ENCODE peak calls at places on chromosomes 7 and 10, in seven cellular contexts. B, L, M, U, D, T and C are unnamed samples. For H3K4me1 and H3K27me3, the result is how much of the 10 kb centered on the place peaks cover.

GRCh38 chr10:60502621-60503020 is 112.9 kb upstream of the ANK3 start:
- DNase-seq in B (no peak), L (no peak), M (no peak), U (no peak), D (no peak), T (no peak), C (no peak)

GRCh38 chr10:15571570-15571969 is 148.2 kb downstream of the ITGA8 start:
- DNase-seq in B (peak), L (peak), M (no peak), U (peak), D (no peak), T (no peak), C (no peak)

GRCh38 chr7:47477191-47478016 is 104.5 kb downstream of the TNS3 start:
- DNase-seq in B (no peak), L (no peak), M (no peak), U (no peak), D (no peak), T (no peak), C (no peak)

GRCh38 chr10:128008521-128009250 is 101.8 kb downstream of the PTPRE start:
- DNase-seq in B (no peak), L (no peak), M (no peak), U (no peak), D (no peak), T (no peak), C (no peak)

GRCh38 chr7:72183835-72184234 is 228.3 kb downstream of the CALN1 start:
- DNase-seq in B (no peak), L (no peak), M (no peak), U (no peak), D (no peak), T (peak), C (no peak)

GRCh38 chr7:1716263-1717094 is 46.4 kb downstream of the ELFN1 start:
- DNase-seq in B (no peak), L (no peak), M (no peak), U (no peak), D (no peak), T (no peak), C (no peak)

GRCh38 chr7:37832194-37832593 is 16.2 kb upstream of the NME8 start:
- DNase-seq in B (peak), L (peak), M (no peak), U (peak), D (peak), T (no peak), C (peak)

GRCh38 chr7:56483861-56484550 is 367.8 kb upstream of the NUPR2 start:
- DNase-seq in B (no peak), L (no peak), M (no peak), U (no peak), D (no peak), T (no peak), C (no peak)

GRCh38 chr7:2979276-2979675 is 64.4 kb downstream of the CARD11 start:
- DNase-seq in B (no peak), L (no peak), M (no peak), U (no peak), D (no peak), T (no peak), C (no peak)

GRCh38 chr7:103540986-103541385 is 95.0 kb upstream of the SLC26A5 start:
- DNase-seq in B (peak), L (peak), M (no peak), U (no peak), D (peak), T (no peak), C (peak)

GRCh38 chr10:104486803-104487202 is 133.2 kb downstream of the CFAP58 start:
- DNase-seq in B (no peak), L (no peak), M (no peak), U (no peak), D (no peak), T (no peak), C (no peak)

GRCh38 chr7:30845426-30846135 is 66.1 kb upstream of the AQP1 start:
- DNase-seq in B (no peak), L (peak), M (no peak), U (peak), D (peak), T (no peak), C (no peak)

GRCh38 chr7:30844916-30845315 is 66.7 kb upstream of the AQP1 start:
- DNase-seq in B (no peak), L (no peak), M (no peak), U (no peak), D (peak), T (no peak), C (no peak)

GRCh38 chr7:30843741-30844482 is 67.7 kb upstream of the AQP1 start:
- DNase-seq in B (no peak), L (no peak), M (no peak), U (no peak), D (peak), T (no peak), C (peak)

GRCh38 chr7:30842542-30843451 is 68.9 kb upstream of the AQP1 start:
- DNase-seq in B (no peak), L (no peak), M (no peak), U (no peak), D (peak), T (no peak), C (peak)

GRCh38 chr7:30844483-30844874 is 67.2 kb upstream of the AQP1 start:
- DNase-seq in B (no peak), L (no peak), M (no peak), U (no peak), D (no peak), T (no peak), C (peak)
- H3K4me1 ChIP-seq in B (under half), L (half or more), M (under half), U (under half), D (under half), T (under half), C (under half)

GRCh38 chr10:93475871-93476270 is 6.3 kb downstream of the MYOF start:
- DNase-seq in B (no peak), L (no peak), M (no peak), U (no peak), D (no peak), T (no peak), C (no peak)
- H3K27ac ChIP-seq in B (no peak), L (no peak), M (no peak), U (no peak), D (no peak), T (no peak), C (peak)

GRCh38 chr7:27144799-27145166 is 1.3 kb upstream of the HOXA5 start:
- DNase-seq in B (no peak), L (no peak), M (no peak), U (no peak), D (peak), T (no peak), C (no peak)

GRCh38 chr7:27143950-27144798 is 693 bp upstream of the HOXA5 start:
- DNase-seq in B (no peak), L (no peak), M (no peak), U (no peak), D (no peak), T (no peak), C (no peak)

GRCh38 chr7:27142562-27143021 is 889 bp downstream of the HOXA5 start:
- DNase-seq in B (no peak), L (no peak), M (no peak), U (no peak), D (peak), T (no peak), C (no peak)

GRCh38 chr7:27141591-27142561 is 1.6 kb downstream of the HOXA5 start:
- DNase-seq in B (no peak), L (no peak), M (no peak), U (no peak), D (peak), T (peak), C (no peak)

DNA sequence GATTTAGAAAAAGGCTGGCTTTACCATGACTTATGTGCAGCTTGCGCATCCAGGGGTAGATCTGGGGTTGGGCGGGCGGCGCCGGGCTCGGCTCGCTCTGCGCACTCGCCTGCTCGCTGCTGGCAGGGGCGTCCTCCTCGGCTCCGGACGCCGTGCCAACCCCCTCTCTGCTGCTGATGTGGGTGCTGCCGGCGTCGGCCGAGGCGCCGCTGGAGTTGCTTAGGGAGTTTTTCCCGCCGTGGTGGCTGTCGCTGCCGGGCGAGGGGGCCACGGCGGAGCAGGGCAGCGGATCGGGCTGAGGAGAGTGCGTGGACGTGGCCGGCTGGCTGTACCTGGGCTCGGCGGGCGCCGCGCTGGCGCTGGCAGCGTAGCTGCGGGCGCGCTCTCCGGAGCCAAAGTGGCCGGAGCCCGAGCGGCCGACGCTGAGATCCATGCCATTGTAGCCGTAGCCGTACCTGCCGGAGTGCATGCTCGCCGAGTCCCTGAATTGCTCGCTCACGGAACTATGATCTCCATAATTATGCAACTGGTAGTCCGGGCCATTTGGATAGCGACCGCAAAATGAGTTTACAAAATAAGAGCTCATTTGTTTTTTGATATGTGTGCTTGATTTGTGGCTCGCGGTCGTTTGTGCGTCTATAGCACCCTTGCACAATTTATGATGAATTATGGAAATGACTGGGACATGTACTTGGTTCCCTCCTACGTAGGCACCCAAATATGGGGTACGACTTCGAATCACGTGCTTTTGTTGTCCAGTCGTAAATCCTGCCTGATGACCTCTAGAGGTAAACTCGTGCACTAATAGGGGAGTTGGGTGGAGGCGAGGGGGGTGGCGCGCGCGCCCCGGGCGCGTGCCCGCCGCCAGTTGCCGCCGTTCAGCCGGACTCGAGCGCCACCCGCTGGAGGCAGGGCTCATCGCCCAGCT is at the start of gene HOXA5:
- DNase-seq in B (no peak), L (no peak), M (no peak), U (peak), D (peak), T (peak), C (peak)
- H3K27me3 ChIP-seq in B (under half), L (half or more), M (under half), U (under half), D (under half), T (half or more), C (under half)

DNA sequence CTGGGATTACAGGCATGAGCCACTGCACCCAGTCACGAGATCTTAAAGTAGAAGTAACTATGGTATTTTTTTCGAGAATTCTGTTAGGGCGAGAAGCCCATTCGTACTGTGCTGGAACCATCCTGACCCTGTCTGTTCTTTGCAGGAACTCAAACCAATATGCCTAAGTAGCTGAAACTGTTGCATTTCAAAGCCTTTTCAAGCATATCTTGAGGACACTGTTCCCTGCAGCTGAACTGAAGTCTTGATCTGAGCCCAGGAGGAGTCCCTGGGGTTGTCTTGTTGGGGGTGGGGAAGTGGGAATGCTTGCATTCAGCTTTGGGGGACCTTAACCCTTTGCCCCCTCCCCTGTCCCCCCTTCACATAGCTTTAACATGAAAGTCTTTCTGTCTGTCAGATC is 61.5 kb downstream of the CUX1 start:
- DNase-seq in B (no peak), L (no peak), M (no peak), U (no peak), D (no peak), T (no peak), C (no peak)
- H3K4me1 ChIP-seq in B (under half), L (half or more), M (under half), U (under half), D (under half), T (under half), C (under half)

GRCh38 chr7:35755711-35756110 is 45.1 kb upstream of the SEPTIN7 start:
- DNase-seq in B (no peak), L (no peak), M (no peak), U (no peak), D (no peak), T (no peak), C (no peak)

GRCh38 chr7:35754741-35755140 is 46.1 kb upstream of the SEPTIN7 start:
- DNase-seq in B (no peak), L (no peak), M (no peak), U (no peak), D (no peak), T (no peak), C (no peak)

GRCh38 chr7:35752727-35753126 is 48.1 kb upstream of the SEPTIN7 start:
- DNase-seq in B (no peak), L (no peak), M (no peak), U (no peak), D (no peak), T (no peak), C (no peak)

GRCh38 chr7:35757574-35757973 is 43.3 kb upstream of the SEPTIN7 start:
- DNase-seq in B (no peak), L (no peak), M (no peak), U (no peak), D (no peak), T (no peak), C (no peak)

GRCh38 chr7:35753761-35754603 is 46.9 kb upstream of the SEPTIN7 start:
- DNase-seq in B (no peak), L (peak), M (no peak), U (peak), D (no peak), T (no peak), C (no peak)
- H3K27ac ChIP-seq in B (no peak), L (peak), M (no peak), U (peak), D (no peak), T (no peak), C (no peak)

GRCh38 chr7:55020481-55020871 is 1.7 kb downstream of the EGFR start:
- DNase-seq in B (no peak), L (peak), M (no peak), U (peak), D (peak), T (no peak), C (peak)
- H3K27me3 ChIP-seq in B (under half), L (under half), M (under half), U (under half), D (under half), T (half or more), C (under half)

DNA sequence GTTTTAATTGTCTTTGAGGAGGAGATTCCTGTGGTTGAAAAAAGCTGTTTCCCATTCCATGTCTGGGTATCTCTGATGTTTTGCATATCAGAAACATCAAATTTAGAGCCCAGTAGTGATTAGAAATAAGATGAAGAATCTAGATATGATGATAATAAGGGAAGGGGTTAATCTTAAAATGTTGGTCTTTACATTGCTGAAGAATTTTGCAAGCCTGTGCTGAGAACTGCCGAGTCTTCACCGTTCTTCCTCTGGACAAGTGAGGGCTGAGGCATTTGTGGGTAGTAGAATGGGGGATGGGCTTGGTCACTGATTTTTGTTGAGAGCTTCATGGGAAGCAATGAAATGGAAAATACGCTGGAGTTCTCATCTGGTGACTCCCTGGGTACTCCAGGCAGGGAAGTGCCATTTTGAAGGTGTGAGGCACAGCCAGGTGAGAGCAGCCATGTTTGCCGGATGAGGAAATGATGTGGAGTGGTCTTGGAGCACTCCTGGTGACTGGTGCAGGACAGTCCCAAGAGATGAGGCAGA is 10.2 kb downstream of the TCF7L2 start:
- DNase-seq in B (no peak), L (no peak), M (no peak), U (no peak), D (no peak), T (no peak), C (no peak)
- H3K4me1 ChIP-seq in B (under half), L (half or more), M (under half), U (under half), D (half or more), T (half or more), C (under half)